ENCODE peak calls at places on chromosomes 11 and 22, in four cellular contexts. G, H, C and D are unnamed samples. For H3K4me1, the result is how much of the 10 kb centered on the place peaks cover.

GRCh38 chr11:102332611-102332994 is 14.4 kb upstream of the BIRC2 start:
- DNase-seq in H (no peak), C (no peak), G (no peak), D (no peak)

GRCh38 chr22:37819100-37819433 is 4.1 kb upstream of the GALR3 start:
- DNase-seq in H (no peak), C (no peak), G (no peak), D (no peak)

GRCh38 chr11:15816270-15816871 is 540.0 kb downstream of the SOX6 start:
- DNase-seq in C (no peak), H (no peak), G (no peak), D (peak)

GRCh38 chr11:90318651-90319050 is 95.8 kb upstream of the CHORDC1 start:
- DNase-seq in H (no peak), G (no peak), C (no peak), D (no peak)

GRCh38 chr11:62324738-62325556 is 12.3 kb upstream of the ASRGL1 start:
- DNase-seq in C (no peak), H (peak), G (peak), D (peak)

GRCh38 chr22:28907311-28908008 is 24.1 kb downstream of the ZNRF3 start:
- DNase-seq in C (no peak), G (no peak), H (no peak), D (no peak)

GRCh38 chr11:9315078-9315688 is 790 bp upstream of the TMEM41B start:
- DNase-seq in H (no peak), G (no peak), C (no peak), D (peak)

GRCh38 chr11:120486138-120486537 is 25.4 kb upstream of the GRIK4 start:
- DNase-seq in C (no peak), H (no peak), G (no peak), D (no peak)

GRCh38 chr11:1222491-1223345 is at the start of gene MUC5B:
- DNase-seq in G (peak), H (peak), C (no peak), D (peak)

GRCh38 chr11:57263351-57263750 is 26.3 kb upstream of the APLNR start:
- DNase-seq in G (no peak), H (no peak), C (no peak), D (no peak)

GRCh38 chr11:71284525-71285092 is 32.2 kb upstream of the SHANK2 start:
- DNase-seq in C (no peak), H (no peak), G (no peak), D (no peak)

GRCh38 chr11:121936375-121936774 is 179.6 kb downstream of the BLID start:
- DNase-seq in C (no peak), H (no peak), G (no peak), D (no peak)

GRCh38 chr22:35697142-35697541 is 20.5 kb upstream of the APOL5 start:
- DNase-seq in H (no peak), C (no peak), G (no peak), D (no peak)

GRCh38 chr11:437228-437870 is 4.5 kb downstream of the ANO9 start:
- DNase-seq in H (no peak), G (no peak), C (no peak), D (no peak)

GRCh38 chr11:62573592-62574362 is at the start of gene EEF1G:
- DNase-seq in C (peak), G (peak), H (peak), D (peak)

GRCh38 chr22:36578619-36579018 is 49.7 kb upstream of the EIF3D start:
- DNase-seq in G (no peak), C (no peak), H (no peak), D (no peak)

GRCh38 chr22:46245515-46245914 is 4.6 kb downstream of the CDPF1 start:
- DNase-seq in G (peak), C (no peak), H (no peak), D (peak)

GRCh38 chr11:98589975-98590374 is 430.8 kb upstream of the CNTN5 start:
- DNase-seq in C (no peak), G (no peak), H (no peak), D (no peak)

GRCh38 chr22:49207008-49207775 is 620.5 kb downstream of the BRD1 start:
- DNase-seq in G (peak), H (peak), C (peak), D (peak)

GRCh38 chr11:36507824-36508489 is 2.1 kb downstream of the TRAF6 start:
- DNase-seq in G (no peak), C (no peak), H (no peak), D (no peak)

GRCh38 chr11:76756341-76756771 is 26.8 kb upstream of the TSKU start:
- DNase-seq in G (no peak), H (no peak), C (no peak), D (no peak)

GRCh38 chr11:43547900-43548381 is 132.6 kb upstream of the HSD17B12 start:
- DNase-seq in C (peak), H (no peak), G (peak), D (peak)
- H3K4me3 ChIP-seq in C (peak), H (peak), G (peak), D (no peak)

GRCh38 chr22:42291287-42291686 is 20.8 kb upstream of the TCF20 start:
- DNase-seq in G (no peak), H (no peak), C (no peak), D (no peak)

GRCh38 chr22:42288791-42289190 is 18.3 kb upstream of the TCF20 start:
- DNase-seq in C (no peak), G (peak), H (no peak), D (no peak)

GRCh38 chr22:42292726-42293520 is 22.5 kb upstream of the TCF20 start:
- DNase-seq in C (no peak), G (no peak), H (no peak), D (no peak)

GRCh38 chr22:42287174-42287890 is 16.9 kb upstream of the TCF20 start:
- DNase-seq in H (no peak), G (peak), C (no peak), D (no peak)

DNA sequence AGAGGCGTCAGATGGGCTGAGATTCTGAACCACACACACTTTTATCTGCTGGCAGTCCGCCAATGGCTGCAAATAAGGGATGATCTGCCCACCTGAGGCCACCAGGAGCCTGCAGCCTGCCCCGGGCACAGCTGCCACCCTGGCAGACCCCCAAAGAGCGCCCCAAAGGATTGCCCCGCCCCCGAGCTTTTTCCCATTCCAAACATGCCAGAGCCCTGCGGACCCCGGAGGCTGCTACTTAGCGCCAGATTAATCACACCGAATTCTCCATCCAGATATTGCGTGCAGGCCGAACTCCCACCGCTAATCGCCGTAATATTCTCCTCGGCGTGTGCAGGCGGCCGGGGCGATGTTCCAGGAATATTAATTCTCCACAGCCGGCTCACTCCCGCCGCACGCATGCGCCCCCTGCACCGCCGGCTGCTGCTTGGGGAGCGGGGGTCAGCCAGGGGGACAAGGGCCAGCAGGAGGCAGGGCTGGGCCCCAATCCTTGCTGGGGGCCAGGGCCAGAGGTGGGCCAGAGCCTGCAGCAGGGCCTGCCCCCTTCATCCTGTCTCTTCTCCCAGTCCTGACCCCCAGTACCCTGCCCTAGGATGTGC is 19.3 kb upstream of the TCF20 start:
- DNase-seq in H (no peak), G (peak), C (peak), D (no peak)
- H3K4me1 ChIP-seq in H (under half), G (under half), C (under half), D (under half)

GRCh38 chr11:17350455-17351170 is 987 bp upstream of the NCR3LG1 start:
- DNase-seq in H (no peak), G (no peak), C (no peak), D (no peak)

GRCh38 chr11:17352925-17353227 is 1.3 kb downstream of the NCR3LG1 start:
- DNase-seq in C (peak), H (peak), G (peak), D (peak)

GRCh38 chr11:17351510-17352176 is at the start of gene NCR3LG1:
- DNase-seq in H (peak), G (peak), C (peak), D (peak)

GRCh38 chr11:17353228-17354021 is 1.8 kb downstream of the NCR3LG1 start:
- DNase-seq in G (peak), C (peak), H (peak), D (peak)

DNA sequence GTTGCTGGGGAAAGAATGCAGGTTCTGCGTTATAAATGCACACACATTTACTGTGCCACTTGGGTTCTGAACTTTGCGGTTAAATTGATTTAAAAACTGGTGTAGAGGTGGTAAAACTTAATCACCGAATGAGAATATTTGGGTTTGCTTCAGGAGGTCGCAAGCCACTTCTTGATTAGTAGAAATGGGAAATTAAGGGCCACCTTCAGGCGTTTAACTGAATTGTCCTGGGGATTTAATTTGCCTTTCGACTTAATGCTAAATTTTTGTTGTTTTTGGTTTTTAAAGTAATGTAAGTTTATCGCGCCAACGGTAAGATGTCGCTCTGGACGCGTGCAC is 460 bp upstream of the NCR3LG1 start:
- DNase-seq in C (no peak), G (no peak), H (no peak), D (no peak)
- H3K4me3 ChIP-seq in C (peak), G (peak), H (peak), D (peak)

GRCh38 chr11:67397536-67397935 is 4.1 kb downstream of the PPP1CA start:
- DNase-seq in G (no peak), C (no peak), H (no peak), D (peak)
- H3K4me1 ChIP-seq in G (under half), C (under half), H (under half), D (under half)